ENCODE peak calls at places on chromosomes 4 and X, in nine cellular contexts. One of them, this sample, is unnamed.

GRCh38 chr4:66489370-66489769 is 819.1 kb upstream of the EPHA5 start:
- DNase-seq in heart left ventricle: no peak
- DNase-seq in PC-3: peak
- DNase-seq in LNCaP clone FGC: no peak
- DNase-seq in nephron progenitor cell: no peak
- DNase-seq in OCI-LY7: no peak
- DNase-seq in mammary epithelial cell: no peak
- DNase-seq in sigmoid colon: no peak
- DNase-seq in HFFc6: no peak
- DNase-seq in this sample: no peak

GRCh38 chr4:17447675-17448298 is 64.1 kb downstream of the QDPR start:
- DNase-seq in heart left ventricle: no peak
- DNase-seq in OCI-LY7: peak
- DNase-seq in PC-3: peak
- DNase-seq in sigmoid colon: no peak
- DNase-seq in mammary epithelial cell: peak
- DNase-seq in HFFc6: peak
- DNase-seq in nephron progenitor cell: peak
- DNase-seq in LNCaP clone FGC: peak
- DNase-seq in this sample: no peak

GRCh38 chrX:19799319-19800182 is 87.8 kb downstream of the SH3KBP1 start:
- DNase-seq in HFFc6: peak
- DNase-seq in mammary epithelial cell: no peak
- DNase-seq in nephron progenitor cell: no peak
- DNase-seq in heart left ventricle: no peak
- DNase-seq in LNCaP clone FGC: no peak
- DNase-seq in OCI-LY7: peak
- DNase-seq in sigmoid colon: no peak
- DNase-seq in PC-3: no peak
- DNase-seq in this sample: no peak

GRCh38 chrX:65601530-65602281 is 65.7 kb upstream of the MSN start:
- DNase-seq in LNCaP clone FGC: peak
- DNase-seq in mammary epithelial cell: peak
- DNase-seq in OCI-LY7: peak
- DNase-seq in HFFc6: peak
- DNase-seq in nephron progenitor cell: no peak
- DNase-seq in sigmoid colon: peak
- DNase-seq in PC-3: peak
- DNase-seq in heart left ventricle: peak
- DNase-seq in this sample: no peak

GRCh38 chrX:9164535-9165425 is 130.9 kb upstream of the FAM9B start:
- DNase-seq in PC-3: peak
- DNase-seq in heart left ventricle: no peak
- DNase-seq in nephron progenitor cell: no peak
- DNase-seq in HFFc6: no peak
- DNase-seq in mammary epithelial cell: peak
- DNase-seq in LNCaP clone FGC: no peak
- DNase-seq in sigmoid colon: no peak
- DNase-seq in OCI-LY7: no peak
- DNase-seq in this sample: no peak

GRCh38 chr4:19924761-19925160 is 326.9 kb upstream of the SLIT2 start:
- DNase-seq in heart left ventricle: no peak
- DNase-seq in OCI-LY7: no peak
- DNase-seq in sigmoid colon: no peak
- DNase-seq in PC-3: peak
- DNase-seq in nephron progenitor cell: no peak
- DNase-seq in LNCaP clone FGC: no peak
- DNase-seq in mammary epithelial cell: no peak
- DNase-seq in HFFc6: no peak
- DNase-seq in this sample: no peak

GRCh38 chr4:20645231-20645630 is 55.0 kb upstream of the PACRGL start:
- DNase-seq in heart left ventricle: no peak
- DNase-seq in LNCaP clone FGC: no peak
- DNase-seq in PC-3: peak
- DNase-seq in HFFc6: no peak
- DNase-seq in mammary epithelial cell: peak
- DNase-seq in nephron progenitor cell: no peak
- DNase-seq in OCI-LY7: no peak
- DNase-seq in sigmoid colon: no peak
- DNase-seq in this sample: no peak

GRCh38 chrX:9656277-9656676 is 109.4 kb downstream of the GPR143 start:
- DNase-seq in OCI-LY7: no peak
- DNase-seq in nephron progenitor cell: peak
- DNase-seq in sigmoid colon: no peak
- DNase-seq in heart left ventricle: peak
- DNase-seq in LNCaP clone FGC: no peak
- DNase-seq in PC-3: peak
- DNase-seq in HFFc6: no peak
- DNase-seq in mammary epithelial cell: no peak
- DNase-seq in this sample: no peak

GRCh38 chrX:120302434-120302833 is 8.8 kb downstream of the TMEM255A start:
- DNase-seq in HFFc6: no peak
- DNase-seq in sigmoid colon: no peak
- DNase-seq in OCI-LY7: peak
- DNase-seq in PC-3: no peak
- DNase-seq in mammary epithelial cell: peak
- DNase-seq in nephron progenitor cell: no peak
- DNase-seq in heart left ventricle: no peak
- DNase-seq in LNCaP clone FGC: no peak
- DNase-seq in this sample: no peak

GRCh38 chr4:120994521-120994920 is 72.0 kb upstream of the PRDM5 start:
- DNase-seq in mammary epithelial cell: no peak
- DNase-seq in OCI-LY7: no peak
- DNase-seq in HFFc6: no peak
- DNase-seq in sigmoid colon: no peak
- DNase-seq in nephron progenitor cell: no peak
- DNase-seq in PC-3: no peak
- DNase-seq in heart left ventricle: no peak
- DNase-seq in LNCaP clone FGC: no peak
- DNase-seq in this sample: no peak

GRCh38 chrX:275967-276587 is 5.1 kb upstream of the PLCXD1 start:
- DNase-seq in sigmoid colon: peak
- DNase-seq in nephron progenitor cell: peak
- DNase-seq in heart left ventricle: peak
- DNase-seq in LNCaP clone FGC: peak
- DNase-seq in OCI-LY7: no peak
- DNase-seq in HFFc6: peak
- DNase-seq in mammary epithelial cell: peak
- DNase-seq in PC-3: peak
- DNase-seq in this sample: no peak

GRCh38 chr4:155543126-155543765 is 123.4 kb upstream of the GUCY1A1 start:
- DNase-seq in HFFc6: peak
- DNase-seq in LNCaP clone FGC: no peak
- DNase-seq in sigmoid colon: no peak
- DNase-seq in heart left ventricle: no peak
- DNase-seq in nephron progenitor cell: no peak
- DNase-seq in PC-3: peak
- DNase-seq in mammary epithelial cell: peak
- DNase-seq in OCI-LY7: no peak
- DNase-seq in this sample: no peak

GRCh38 chrX:87636533-87636932 is 118.9 kb downstream of the KLHL4 start:
- DNase-seq in OCI-LY7: no peak
- DNase-seq in PC-3: no peak
- DNase-seq in sigmoid colon: no peak
- DNase-seq in mammary epithelial cell: no peak
- DNase-seq in nephron progenitor cell: no peak
- DNase-seq in HFFc6: no peak
- DNase-seq in LNCaP clone FGC: no peak
- DNase-seq in heart left ventricle: no peak
- DNase-seq in this sample: no peak

GRCh38 chr4:111215755-111216154 is 592.9 kb upstream of the PITX2 start:
- DNase-seq in HFFc6: no peak
- DNase-seq in sigmoid colon: no peak
- DNase-seq in nephron progenitor cell: no peak
- DNase-seq in mammary epithelial cell: no peak
- DNase-seq in heart left ventricle: no peak
- DNase-seq in OCI-LY7: no peak
- DNase-seq in PC-3: no peak
- DNase-seq in LNCaP clone FGC: no peak
- DNase-seq in this sample: no peak

DNA sequence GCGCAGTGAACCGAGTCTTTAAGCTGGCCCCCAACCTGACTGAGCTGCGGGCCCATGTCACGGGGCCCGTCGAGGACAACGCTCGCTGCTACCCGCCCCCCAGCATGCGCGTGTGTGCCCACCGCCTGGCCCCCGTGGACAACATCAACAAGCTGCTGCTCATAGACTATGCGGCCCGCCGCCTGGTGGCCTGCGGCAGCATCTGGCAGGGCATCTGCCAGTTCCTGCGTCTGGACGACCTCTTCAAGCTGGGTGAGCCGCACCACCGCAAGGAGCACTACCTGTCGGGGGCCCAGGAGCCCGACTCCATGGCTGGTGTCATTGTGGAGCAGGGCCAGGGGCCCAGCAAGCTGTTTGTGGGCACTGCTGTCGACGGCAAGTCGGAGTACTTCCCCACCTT is 2.2 kb downstream of the PLXNA3 start:
- DNase-seq in OCI-LY7: no peak
- DNase-seq in nephron progenitor cell: no peak
- DNase-seq in PC-3: no peak
- DNase-seq in LNCaP clone FGC: no peak
- DNase-seq in heart left ventricle: no peak
- DNase-seq in mammary epithelial cell: no peak
- DNase-seq in HFFc6: no peak
- DNase-seq in sigmoid colon: no peak
- DNase-seq in this sample: no peak
- TF ChIP-seq CTCF in OCI-LY7: no peak
- TF ChIP-seq CTCF in nephron progenitor cell: no peak
- TF ChIP-seq CTCF in PC-3: no peak
- TF ChIP-seq CTCF in LNCaP clone FGC: no peak
- TF ChIP-seq CTCF in heart left ventricle: no peak
- TF ChIP-seq CTCF in mammary epithelial cell: no peak
- TF ChIP-seq CTCF in HFFc6: no peak
- TF ChIP-seq CTCF in sigmoid colon: no peak
- TF ChIP-seq CTCF in this sample: no peak

GRCh38 chrX:17535229-17535628 is 160.2 kb downstream of the NHS start:
- DNase-seq in mammary epithelial cell: peak
- DNase-seq in nephron progenitor cell: no peak
- DNase-seq in HFFc6: no peak
- DNase-seq in PC-3: peak
- DNase-seq in sigmoid colon: no peak
- DNase-seq in LNCaP clone FGC: no peak
- DNase-seq in OCI-LY7: peak
- DNase-seq in heart left ventricle: no peak
- DNase-seq in this sample: no peak
- TF ChIP-seq CTCF in mammary epithelial cell: peak
- TF ChIP-seq CTCF in nephron progenitor cell: peak
- TF ChIP-seq CTCF in HFFc6: peak
- TF ChIP-seq CTCF in PC-3: peak
- TF ChIP-seq CTCF in sigmoid colon: no peak
- TF ChIP-seq CTCF in LNCaP clone FGC: peak
- TF ChIP-seq CTCF in OCI-LY7: peak
- TF ChIP-seq CTCF in heart left ventricle: peak
- TF ChIP-seq CTCF in this sample: peak

DNA sequence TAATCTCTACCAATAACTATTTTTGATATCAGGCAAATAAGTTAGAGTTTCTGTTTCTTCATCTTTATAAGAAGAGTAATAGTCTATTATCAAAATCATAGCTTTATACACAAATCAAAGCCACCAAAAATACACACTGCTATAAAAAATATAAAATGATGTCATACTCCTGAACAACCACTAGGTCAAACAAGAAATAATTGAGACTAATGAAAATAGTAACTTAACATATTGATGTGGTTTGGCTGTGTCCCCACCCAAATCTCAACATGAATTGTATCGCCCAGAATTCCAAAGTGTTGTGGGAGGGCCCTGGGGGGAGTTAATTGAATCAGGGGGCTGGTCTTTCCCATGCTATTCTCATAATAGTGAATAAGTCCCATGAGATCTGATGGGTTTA is 2277.5 kb downstream of the ARAP2 start:
- DNase-seq in OCI-LY7: no peak
- DNase-seq in nephron progenitor cell: no peak
- DNase-seq in mammary epithelial cell: no peak
- DNase-seq in heart left ventricle: no peak
- DNase-seq in PC-3: no peak
- DNase-seq in HFFc6: no peak
- DNase-seq in LNCaP clone FGC: no peak
- DNase-seq in sigmoid colon: no peak
- DNase-seq in this sample: no peak
- TF ChIP-seq CTCF in OCI-LY7: no peak
- TF ChIP-seq CTCF in nephron progenitor cell: no peak
- TF ChIP-seq CTCF in mammary epithelial cell: no peak
- TF ChIP-seq CTCF in heart left ventricle: no peak
- TF ChIP-seq CTCF in PC-3: no peak
- TF ChIP-seq CTCF in HFFc6: peak
- TF ChIP-seq CTCF in LNCaP clone FGC: no peak
- TF ChIP-seq CTCF in sigmoid colon: no peak
- TF ChIP-seq CTCF in this sample: no peak

DNA sequence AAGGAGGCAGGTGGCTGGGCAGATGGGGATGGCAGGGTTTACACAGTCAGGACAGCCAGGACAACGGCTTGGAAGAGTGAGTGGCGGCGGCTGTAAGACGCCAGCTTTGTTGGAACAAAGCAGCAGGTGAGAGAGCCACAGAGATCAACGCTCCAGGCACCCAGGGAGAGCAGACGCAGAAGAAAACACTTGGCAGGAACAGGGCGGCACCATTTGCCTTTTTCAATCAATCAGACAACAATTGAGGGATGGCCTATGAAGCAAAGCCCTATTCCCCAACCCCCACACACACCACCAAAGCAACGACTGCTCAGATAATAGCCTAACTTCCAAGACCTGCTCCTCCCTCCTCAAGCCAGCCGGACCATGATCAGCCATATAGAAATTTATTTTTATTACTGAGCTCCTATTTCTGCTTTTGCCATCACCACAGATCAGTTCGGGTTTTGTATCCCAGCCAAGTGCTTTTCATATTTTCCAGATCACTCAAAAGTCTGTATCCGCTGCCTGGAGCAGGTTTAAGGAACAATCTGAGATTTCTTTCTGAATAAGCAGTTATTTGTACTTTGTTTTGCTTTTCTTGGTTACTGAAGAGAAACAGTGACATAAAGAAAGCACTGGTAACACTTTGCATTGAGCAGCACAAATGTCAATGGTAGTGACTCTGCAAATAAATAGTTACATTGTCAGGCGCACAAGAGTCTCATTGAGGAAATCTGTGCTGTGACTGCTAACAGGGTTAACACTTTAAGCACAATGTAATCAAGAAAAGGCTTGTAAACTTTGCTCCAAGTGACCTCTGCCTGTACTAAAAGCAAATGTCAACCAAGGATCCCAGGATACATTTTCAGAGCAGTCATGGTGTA is 81.8 kb upstream of the RBPJ start:
- DNase-seq in mammary epithelial cell: no peak
- DNase-seq in HFFc6: peak
- DNase-seq in sigmoid colon: no peak
- DNase-seq in PC-3: peak
- DNase-seq in heart left ventricle: no peak
- DNase-seq in nephron progenitor cell: no peak
- DNase-seq in OCI-LY7: no peak
- DNase-seq in LNCaP clone FGC: peak
- DNase-seq in this sample: no peak
- TF ChIP-seq CTCF in mammary epithelial cell: no peak
- TF ChIP-seq CTCF in HFFc6: no peak
- TF ChIP-seq CTCF in sigmoid colon: no peak
- TF ChIP-seq CTCF in PC-3: no peak
- TF ChIP-seq CTCF in heart left ventricle: no peak
- TF ChIP-seq CTCF in nephron progenitor cell: no peak
- TF ChIP-seq CTCF in OCI-LY7: no peak
- TF ChIP-seq CTCF in LNCaP clone FGC: peak
- TF ChIP-seq CTCF in this sample: no peak

GRCh38 chrX:3938587-3938986 is 225.1 kb upstream of the PRKX start:
- DNase-seq in OCI-LY7: no peak
- DNase-seq in heart left ventricle: no peak
- DNase-seq in HFFc6: no peak
- DNase-seq in LNCaP clone FGC: no peak
- DNase-seq in sigmoid colon: no peak
- DNase-seq in mammary epithelial cell: no peak
- DNase-seq in nephron progenitor cell: no peak
- DNase-seq in PC-3: no peak
- DNase-seq in this sample: no peak

GRCh38 chrX:3939967-3940610 is 226.6 kb upstream of the PRKX start:
- DNase-seq in sigmoid colon: no peak
- DNase-seq in heart left ventricle: no peak
- DNase-seq in nephron progenitor cell: no peak
- DNase-seq in HFFc6: peak
- DNase-seq in mammary epithelial cell: peak
- DNase-seq in LNCaP clone FGC: no peak
- DNase-seq in OCI-LY7: peak
- DNase-seq in PC-3: peak
- DNase-seq in this sample: no peak
- TF ChIP-seq CTCF in sigmoid colon: no peak
- TF ChIP-seq CTCF in heart left ventricle: peak
- TF ChIP-seq CTCF in nephron progenitor cell: peak
- TF ChIP-seq CTCF in HFFc6: peak
- TF ChIP-seq CTCF in mammary epithelial cell: peak
- TF ChIP-seq CTCF in LNCaP clone FGC: peak
- TF ChIP-seq CTCF in OCI-LY7: peak
- TF ChIP-seq CTCF in PC-3: peak
- TF ChIP-seq CTCF in this sample: no peak

This sample was measured in AG04449.